ENCODE peak calls at places on chromosome 1, in four cellular contexts. V is breast epithelium, E is GM12878, R is prostate gland. S is an unnamed sample.

GRCh38 chr1:101238041-101238515 is 1.3 kb downstream of the S1PR1 start:
- DNase-seq in V (no peak), E (no peak), R (no peak), S (no peak)

GRCh38 chr1:186386725-186387383 is 11.2 kb downstream of the ODR4 start:
- DNase-seq in V (no peak), E (no peak), R (no peak), S (no peak)

GRCh38 chr1:150621497-150622113 is 7.8 kb downstream of the ENSA start:
- DNase-seq in V (no peak), E (no peak), R (peak), S (no peak)

GRCh38 chr1:206631085-206631509 is 4.2 kb upstream of the DYRK3 start:
- DNase-seq in V (no peak), E (peak), R (no peak), S (no peak)

GRCh38 chr1:203308205-203309114 is 3.1 kb downstream of the BTG2 start:
- DNase-seq in V (no peak), E (no peak), R (no peak), S (no peak)

GRCh38 chr1:211336161-211336560 is 9.5 kb downstream of the TRAF5 start:
- DNase-seq in V (no peak), E (no peak), R (no peak), S (no peak)

GRCh38 chr1:180168786-180169640 is 14.3 kb downstream of the QSOX1 start:
- DNase-seq in V (no peak), E (no peak), R (peak), S (no peak)

GRCh38 chr1:175576870-175577269 is 166.5 kb downstream of the TNR start:
- DNase-seq in V (no peak), E (no peak), R (no peak), S (no peak)

GRCh38 chr1:36941579-36941978 is 92.7 kb downstream of the GRIK3 start:
- DNase-seq in V (no peak), E (no peak), R (no peak), S (no peak)

GRCh38 chr1:219385786-219386427 is 212.2 kb downstream of the LYPLAL1 start:
- DNase-seq in V (no peak), E (peak), R (peak), S (no peak)

GRCh38 chr1:63758805-63759204 is 15.0 kb upstream of the ROR1 start:
- DNase-seq in V (no peak), E (no peak), R (no peak), S (no peak)

GRCh38 chr1:36307601-36308330 is 1.6 kb downstream of the SH3D21 start:
- DNase-seq in V (no peak), E (no peak), R (no peak), S (no peak)

GRCh38 chr1:36524359-36525062 is 41.8 kb upstream of the CSF3R start:
- DNase-seq in V (no peak), E (no peak), R (no peak), S (no peak)

GRCh38 chr1:169697769-169698168 is 13.7 kb downstream of the SELL start:
- DNase-seq in V (no peak), E (peak), R (no peak), S (no peak)

GRCh38 chr1:202274611-202275010 is 67.1 kb downstream of the UBE2T start:
- DNase-seq in V (no peak), E (no peak), R (no peak), S (no peak)

GRCh38 chr1:55747285-55747890 is 532.2 kb upstream of the USP24 start:
- DNase-seq in V (no peak), E (no peak), R (no peak), S (no peak)

GRCh38 chr1:45569962-45570581 is 13.8 kb upstream of the NASP start:
- DNase-seq in V (peak), E (no peak), R (peak), S (no peak)

GRCh38 chr1:99573431-99574217 is 72.3 kb upstream of the PALMD start:
- DNase-seq in V (no peak), E (no peak), R (no peak), S (no peak)

GRCh38 chr1:182217967-182218366 is 156.5 kb upstream of the ZNF648 start:
- DNase-seq in V (no peak), E (no peak), R (peak), S (no peak)

GRCh38 chr1:39898648-39899603 is 2.8 kb downstream of the MYCL start:
- DNase-seq in V (no peak), E (no peak), R (peak), S (no peak)

GRCh38 chr1:40270152-40270834 is 12.3 kb downstream of the ZMPSTE24 start:
- DNase-seq in V (no peak), E (no peak), R (no peak), S (no peak)

GRCh38 chr1:232613752-232614381 is 16.1 kb downstream of the SIPA1L2 start:
- DNase-seq in V (no peak), E (no peak), R (no peak), S (no peak)

DNA sequence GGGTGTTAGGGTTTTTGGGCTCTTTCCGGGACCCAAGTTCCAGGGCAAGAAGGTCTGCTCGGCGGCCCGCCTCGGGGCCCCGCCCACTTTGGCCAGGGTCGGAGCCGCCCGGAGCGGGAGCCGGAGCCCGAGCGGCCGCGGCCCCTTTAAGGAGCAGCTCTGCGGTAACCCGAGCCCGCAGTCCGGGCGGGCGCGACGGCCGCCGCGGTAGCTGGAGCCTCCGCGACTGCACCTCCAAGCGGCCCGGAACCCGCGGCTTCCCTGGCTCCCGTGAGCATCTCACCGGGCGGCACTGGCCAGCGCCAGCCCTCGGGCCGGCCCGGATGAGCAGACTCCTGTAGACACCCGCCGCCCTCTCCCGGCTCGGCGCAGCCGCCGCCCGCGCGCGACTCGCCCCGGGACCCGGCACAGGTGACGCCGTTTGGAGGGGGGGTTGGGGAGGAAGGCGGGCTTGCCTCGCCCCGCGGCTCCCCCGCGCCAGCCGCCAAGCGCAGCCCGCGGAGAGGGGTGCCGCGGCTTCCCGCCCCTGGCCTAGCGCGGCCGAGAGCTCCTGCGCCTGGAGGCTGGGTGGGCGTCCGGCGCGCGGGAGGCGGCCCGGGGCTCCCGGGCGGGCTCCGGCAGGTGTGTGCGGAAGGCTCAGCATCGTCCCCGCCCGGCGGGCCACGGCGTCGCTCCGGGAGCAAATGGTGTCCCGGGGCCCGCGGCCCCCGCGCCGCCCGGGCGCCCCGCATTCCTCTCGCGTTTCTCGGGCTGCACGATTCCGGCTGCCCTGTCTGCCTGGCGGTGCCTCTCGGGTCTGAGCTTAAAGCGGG is at the start of gene TLCD4:
- DNase-seq in V (peak), E (no peak), R (peak), S (peak)
- TF ChIP-seq CTCF in V (no peak), E (no peak), R (no peak), S (no peak)

GRCh38 chr1:96878640-96879039 is 157.1 kb downstream of the PTBP2 start:
- DNase-seq in V (no peak), E (no peak), R (no peak), S (no peak)

GRCh38 chr1:96872757-96873156 is 151.2 kb downstream of the PTBP2 start:
- DNase-seq in V (no peak), E (no peak), R (no peak), S (no peak)
- TF ChIP-seq CTCF in V (no peak), E (no peak), R (no peak), S (no peak)

DNA sequence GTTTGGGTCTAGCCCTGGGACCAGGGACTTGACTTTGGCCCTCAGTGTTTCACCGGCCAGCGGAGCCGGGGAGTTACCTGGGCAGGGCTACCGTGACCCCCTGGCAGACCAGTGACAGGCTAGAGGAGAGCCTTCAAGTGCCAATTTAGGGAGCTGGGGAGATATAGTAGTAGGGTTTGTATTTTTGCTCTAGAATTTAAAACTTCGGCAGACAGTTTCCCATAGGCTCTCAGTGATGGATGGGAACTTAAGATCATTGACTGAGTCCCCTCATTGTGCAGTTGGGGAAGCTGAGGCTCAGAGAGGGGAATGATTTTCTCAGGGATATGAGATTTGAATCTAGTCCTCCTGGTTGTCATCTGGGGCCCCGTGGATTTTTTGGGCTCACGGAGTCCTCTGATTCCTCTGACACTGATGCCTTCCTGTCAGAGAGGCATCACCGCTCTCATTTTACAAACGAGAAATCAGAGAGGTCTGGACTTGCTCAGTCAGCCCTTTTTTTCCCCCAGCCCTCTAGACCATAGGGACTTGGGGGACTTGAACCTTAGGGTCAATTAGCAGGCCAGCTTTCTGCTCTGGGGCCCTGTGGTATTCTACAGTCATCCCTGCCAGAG is 58.3 kb upstream of the ACOT11 start:
- DNase-seq in V (no peak), E (no peak), R (no peak), S (no peak)
- TF ChIP-seq CTCF in V (peak), E (no peak), R (no peak), S (no peak)

GRCh38 chr1:155324717-155325595 is 4.3 kb downstream of the RUSC1 start:
- DNase-seq in V (peak), E (no peak), R (peak), S (no peak)
- TF ChIP-seq CTCF in V (peak), E (peak), R (peak), S (peak)

GRCh38 chr1:85024736-85025135 is 23.6 kb downstream of the MCOLN3 start:
- DNase-seq in V (no peak), E (no peak), R (no peak), S (no peak)
- TF ChIP-seq CTCF in V (no peak), E (peak), R (no peak), S (no peak)

DNA sequence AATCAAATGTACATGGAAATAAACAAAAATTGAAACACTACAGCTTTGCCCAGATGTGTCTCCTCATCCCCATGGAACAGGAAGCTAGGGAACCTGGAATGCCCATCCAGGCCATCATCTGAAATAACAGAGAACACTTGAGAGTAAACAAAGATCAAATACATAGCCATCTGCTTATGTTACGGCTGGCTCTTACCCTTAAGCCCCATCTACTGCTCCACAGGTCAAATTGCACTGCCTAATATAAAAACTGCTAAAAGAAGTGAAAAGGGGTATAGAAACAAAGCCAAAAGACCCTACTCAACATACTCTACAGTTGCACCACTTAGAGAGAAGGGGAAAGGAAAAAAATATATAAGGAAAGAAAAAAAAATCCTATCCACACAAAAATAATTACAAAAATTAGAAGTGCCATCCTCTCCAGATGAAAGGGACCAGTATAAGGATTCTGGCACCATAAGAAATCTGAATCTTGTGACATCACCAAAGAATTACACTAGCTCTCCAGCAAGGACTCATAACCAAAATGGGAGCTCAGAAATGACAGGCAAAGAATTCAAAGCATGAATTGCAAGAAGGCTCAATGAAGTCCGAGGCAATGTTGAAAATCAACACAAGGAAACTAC is 26.9 kb downstream of the OR6Y1 start:
- DNase-seq in V (no peak), E (no peak), R (no peak), S (no peak)
- TF ChIP-seq CTCF in V (no peak), E (no peak), R (no peak), S (no peak)

DNA sequence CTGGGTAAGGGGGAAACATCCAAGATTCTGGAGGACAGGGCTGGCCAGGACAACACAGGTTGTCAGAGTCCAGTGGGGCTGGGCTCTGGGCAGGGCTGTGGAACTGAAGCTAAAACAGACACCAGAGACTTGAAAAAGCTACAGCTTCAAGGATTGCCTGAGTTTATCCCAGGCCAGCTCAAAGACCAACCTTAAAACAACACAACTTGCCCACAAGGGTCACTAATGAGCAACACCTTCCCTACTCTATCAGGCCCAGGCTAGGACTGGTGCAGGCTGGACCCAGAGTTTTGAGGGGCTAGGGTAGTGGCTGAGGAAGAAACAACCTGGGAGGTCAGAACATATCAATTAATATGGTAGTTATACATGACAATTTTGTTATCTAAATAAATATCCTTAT is 160.7 kb downstream of the SLC45A1 start:
- DNase-seq in V (no peak), E (no peak), R (no peak), S (no peak)
- TF ChIP-seq CTCF in V (no peak), E (no peak), R (no peak), S (no peak)

DNA sequence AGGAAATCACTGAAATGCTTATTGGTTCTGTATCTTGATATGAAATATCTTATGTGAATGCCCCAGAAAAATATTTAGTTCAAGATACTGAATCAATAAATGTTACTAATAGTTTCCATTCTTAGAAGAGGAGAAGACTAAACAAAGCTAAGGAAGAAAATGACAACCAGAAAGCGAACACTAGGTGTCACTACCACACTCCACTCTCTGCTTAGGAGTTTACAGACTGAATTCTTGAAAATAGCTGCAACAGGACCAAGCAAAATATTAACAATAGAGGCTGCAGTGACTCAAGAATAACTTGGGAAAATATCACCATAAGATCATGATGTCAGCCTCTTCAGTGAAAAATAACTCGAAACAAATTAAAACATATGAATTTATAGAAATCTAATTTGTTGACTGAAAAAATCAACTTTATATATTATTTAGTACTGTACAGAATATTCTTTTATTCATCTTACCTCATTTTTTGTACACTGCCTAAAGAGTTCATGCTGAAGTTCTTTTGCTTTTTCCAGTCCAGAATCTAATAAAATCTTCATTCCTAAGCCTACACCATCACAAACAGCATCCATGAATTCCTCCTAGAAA is 61.6 kb downstream of the KIF14 start:
- DNase-seq in V (no peak), E (no peak), R (no peak), S (no peak)
- TF ChIP-seq CTCF in V (peak), E (peak), R (peak), S (peak)

S was measured in osteocyte.